ENCODE peak calls at places on chromosomes 7 and 10, in four cellular contexts. X, I, D and E are unnamed samples.

GRCh38 chr7:71687831-71688599 is 556.1 kb downstream of the GALNT17 start:
- DNase-seq in I (no peak), D (no peak), X (no peak), E (no peak)

GRCh38 chr7:44534501-44534900 is 6.6 kb downstream of the NPC1L1 start:
- DNase-seq in I (peak), X (peak), D (peak), E (peak)

GRCh38 chr10:73785721-73786511 is 510 bp downstream of the ZSWIM8 start:
- DNase-seq in D (no peak), X (peak), I (peak), E (peak)

GRCh38 chr7:34133983-34134782 is 228.8 kb downstream of the BMPER start:
- DNase-seq in D (peak), X (peak), I (peak), E (peak)

GRCh38 chr7:152202056-152202455 is 176.6 kb downstream of the GALNT11 start:
- DNase-seq in D (no peak), X (no peak), I (no peak), E (peak)

GRCh38 chr7:157938211-157938610 is 601.4 kb downstream of the DNAJB6 start:
- DNase-seq in X (no peak), I (no peak), D (no peak), E (no peak)

GRCh38 chr10:92849576-92850090 is 1.3 kb downstream of the EXOC6 start:
- DNase-seq in I (no peak), X (no peak), D (no peak), E (no peak)

GRCh38 chr10:68146133-68146532 is 36.8 kb downstream of the MYPN start:
- DNase-seq in D (no peak), X (no peak), I (no peak), E (no peak)

GRCh38 chr10:125209591-125210373 is 49.4 kb upstream of the CTBP2 start:
- DNase-seq in D (no peak), I (no peak), X (no peak), E (no peak)

GRCh38 chr7:96562966-96563365 is 146.7 kb downstream of the SEM1 start:
- DNase-seq in I (no peak), D (no peak), X (no peak), E (no peak)

DNA sequence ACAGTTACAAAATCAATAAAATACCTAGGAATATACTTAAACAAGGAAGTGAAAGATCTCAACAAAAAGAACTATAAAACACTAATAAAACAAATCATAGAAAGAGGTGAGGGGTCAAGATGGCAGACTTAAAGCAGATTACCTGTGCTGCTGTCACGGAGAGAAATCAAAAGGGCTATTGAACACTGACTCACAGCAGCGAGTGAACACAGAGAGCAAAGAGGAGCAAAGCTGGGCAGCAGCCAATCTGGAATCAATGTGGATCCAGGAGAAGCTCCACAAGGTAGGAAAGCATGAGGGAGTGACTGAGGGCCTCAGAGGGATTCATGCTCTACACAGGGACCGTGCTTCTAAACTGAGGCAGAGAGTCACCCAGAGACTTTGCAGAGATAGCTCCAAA is 562.0 kb upstream of the SEMA3D start:
- DNase-seq in X (no peak), D (no peak), I (no peak), E (no peak)
- H3K4me3 ChIP-seq in X (no peak), D (no peak), I (no peak), E (no peak)

DNA sequence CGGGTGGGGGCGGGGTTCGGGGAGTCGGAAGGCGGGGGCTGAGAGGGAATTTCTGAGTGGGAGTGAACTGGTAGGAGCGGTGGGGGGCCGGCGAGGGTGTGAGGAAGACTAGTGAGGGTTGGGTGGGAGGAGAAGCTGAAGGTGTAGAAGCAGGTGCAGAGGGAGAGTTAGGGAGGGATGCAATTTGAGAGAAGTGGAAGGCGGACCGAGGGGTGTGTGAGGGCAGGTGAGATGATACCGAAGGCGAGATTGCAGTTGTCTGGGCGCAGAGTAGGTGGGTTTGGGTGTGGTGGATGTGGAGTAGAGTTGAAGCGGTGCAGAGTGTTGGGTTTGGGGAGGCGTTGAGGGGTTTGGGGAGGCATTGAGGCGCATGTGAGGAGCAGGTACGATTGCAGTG is 643 bp downstream of the KAT6B start:
- DNase-seq in D (no peak), X (no peak), I (no peak), E (no peak)
- H3K4me3 ChIP-seq in D (peak), X (peak), I (peak), E (peak)

GRCh38 chr7:135283959-135284638 is 50.5 kb downstream of the STRA8 start:
- DNase-seq in D (no peak), I (no peak), X (no peak), E (no peak)

GRCh38 chr7:135277161-135277560 is 43.5 kb downstream of the STRA8 start:
- DNase-seq in X (no peak), I (no peak), D (no peak), E (no peak)

GRCh38 chr7:135285547-135285946 is 51.9 kb downstream of the STRA8 start:
- DNase-seq in D (no peak), I (no peak), X (no peak), E (no peak)

GRCh38 chr7:135282621-135283295 is 49.1 kb downstream of the STRA8 start:
- DNase-seq in I (no peak), X (no peak), D (no peak), E (peak)

DNA sequence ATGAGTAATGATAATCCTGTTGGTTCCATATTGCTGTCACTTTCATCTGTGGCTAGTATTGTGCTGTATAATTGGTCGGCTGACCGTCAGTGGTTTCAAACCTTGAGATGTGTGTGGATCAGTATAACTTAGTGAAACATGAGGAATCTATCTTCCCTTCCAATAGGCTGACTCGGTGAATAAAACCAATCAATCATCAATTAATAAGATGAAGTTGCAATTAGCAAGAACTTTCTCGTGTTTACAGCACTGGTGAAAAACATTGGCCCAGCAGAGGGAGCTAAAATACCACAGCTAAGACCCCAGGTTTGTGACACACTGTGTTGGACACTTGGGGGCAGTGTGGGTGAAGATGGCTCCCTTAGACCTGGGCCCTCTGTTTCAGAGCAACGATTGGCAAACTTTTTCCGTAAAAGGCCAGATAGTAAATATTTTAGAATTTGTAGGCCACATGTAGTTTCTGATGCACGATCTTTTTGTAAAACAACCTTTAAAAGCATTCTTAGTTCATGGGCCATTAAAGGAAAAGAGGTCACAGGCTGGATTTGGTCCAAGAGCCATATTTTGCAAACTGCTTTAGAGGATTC is 47.8 kb downstream of the STRA8 start:
- DNase-seq in X (peak), I (peak), D (peak), E (peak)
- H3K4me3 ChIP-seq in X (no peak), I (no peak), D (no peak), E (no peak)

DNA sequence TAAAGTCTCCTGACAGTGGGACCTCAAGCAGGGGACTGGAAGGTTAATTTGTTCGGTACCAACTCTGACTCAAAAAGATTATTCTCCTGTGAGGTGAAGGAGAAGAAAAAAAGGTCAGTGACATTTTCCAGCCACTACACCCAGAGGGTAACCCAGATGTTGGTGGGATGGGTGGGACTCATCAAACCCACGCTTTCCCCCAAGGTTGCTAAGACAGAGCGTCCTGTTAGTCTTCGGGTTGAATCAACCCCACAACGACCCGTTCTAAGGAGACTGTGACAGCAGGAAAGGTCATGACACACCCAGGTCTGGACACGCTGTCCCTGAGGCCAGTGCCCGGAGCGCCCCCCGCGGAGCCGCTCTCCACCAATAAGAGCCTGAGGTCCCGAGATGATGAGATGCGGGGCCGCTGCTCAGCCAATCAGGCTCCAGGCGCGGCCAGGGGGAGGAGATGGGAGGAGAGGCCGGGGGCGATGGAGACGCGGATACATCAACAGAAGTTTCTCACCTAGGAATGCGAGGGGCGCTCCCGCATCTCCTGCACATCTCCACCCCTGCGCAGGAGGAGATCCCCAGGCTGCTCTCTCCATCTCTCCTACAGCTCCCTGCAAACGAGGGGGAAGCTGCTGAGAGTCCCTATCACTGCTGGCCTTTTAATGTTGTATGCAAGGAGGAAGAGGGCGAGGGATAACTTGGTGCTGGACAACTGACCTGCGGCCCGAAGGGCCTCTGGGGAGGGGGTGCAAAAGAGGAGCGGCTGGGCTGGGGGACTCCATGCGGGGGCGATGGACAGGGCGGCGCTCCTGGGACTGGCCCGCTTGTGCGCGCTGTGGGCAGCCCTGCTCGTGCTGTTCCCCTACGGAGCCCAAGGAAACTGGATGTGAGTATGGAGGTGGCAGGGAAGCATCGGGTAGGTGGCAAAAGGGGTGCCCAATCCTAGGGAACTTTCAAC is at the start of gene WNT16:
- DNase-seq in I (peak), X (peak), D (peak), E (no peak)
- H3K4me3 ChIP-seq in I (peak), X (peak), D (peak), E (peak)

DNA sequence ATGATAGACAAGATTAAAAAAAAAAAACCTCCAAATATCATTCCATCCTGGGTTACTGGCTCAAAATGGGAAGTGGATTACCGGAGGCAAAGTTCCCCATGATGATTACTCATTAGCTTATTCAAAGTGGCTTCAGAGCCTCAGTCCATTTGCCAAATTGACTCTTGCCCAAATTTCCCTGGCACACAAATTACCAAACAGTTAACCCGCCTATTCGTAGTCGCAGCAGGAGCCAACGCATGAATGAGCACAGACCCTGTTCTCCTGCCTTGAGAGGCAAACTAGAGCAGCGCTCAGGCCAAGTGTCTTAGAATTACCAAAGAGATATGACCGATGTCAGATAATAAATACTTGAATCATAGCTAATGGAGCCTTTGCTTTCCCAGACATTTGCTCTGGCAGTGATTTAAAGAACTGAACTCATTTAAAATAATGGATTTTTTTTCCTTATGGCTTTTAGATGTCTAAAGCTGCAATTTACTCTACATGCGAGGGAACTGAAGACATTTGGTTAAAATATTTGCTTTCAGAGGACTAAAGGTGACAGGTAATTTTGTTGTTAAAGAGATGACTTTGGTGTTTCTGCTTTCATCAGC is 64.9 kb downstream of the CTTNBP2 start:
- DNase-seq in X (no peak), I (no peak), D (peak), E (peak)
- H3K4me3 ChIP-seq in X (no peak), I (no peak), D (no peak), E (no peak)

GRCh38 chr7:148987010-148987750 is 41.1 kb downstream of the PDIA4 start:
- DNase-seq in X (peak), D (peak), I (peak), E (peak)

GRCh38 chr7:148987751-148988512 is 40.4 kb downstream of the PDIA4 start:
- DNase-seq in X (peak), D (no peak), I (peak), E (peak)

GRCh38 chr7:148982596-148983219 is 45.6 kb downstream of the PDIA4 start:
- DNase-seq in I (peak), X (peak), D (no peak), E (peak)

GRCh38 chr7:148983220-148984146 is 44.8 kb downstream of the PDIA4 start:
- DNase-seq in X (peak), D (peak), I (peak), E (peak)

GRCh38 chr7:148986737-148987009 is 41.6 kb downstream of the PDIA4 start:
- DNase-seq in I (no peak), X (no peak), D (no peak), E (no peak)
- H3K4me3 ChIP-seq in I (peak), X (no peak), D (no peak), E (no peak)